ENCODE peak calls at places on chromosomes 4 and X, in six cellular contexts. A, D, K, B, M and G are unnamed samples.

GRCh38 chr4:38867478-38868054 is at the start of gene FAM114A1:
- DNase-seq in M (peak; percentile 89), A (peak; percentile 30), B (peak; percentile 90), D (no peak), K (peak; percentile 57), G (peak; percentile 91)

GRCh38 chr4:186644737-186645261 is 78.9 kb downstream of the FAT1 start:
- DNase-seq in D (no peak), K (no peak), B (no peak), A (no peak), M (peak; percentile 33), G (no peak)

GRCh38 chr4:73816814-73817213 is 19.7 kb upstream of the CXCL6 start:
- DNase-seq in M (no peak), A (no peak), D (peak; percentile 26), K (peak; percentile 66), B (no peak), G (no peak)

GRCh38 chrX:151985955-151986354 is 11.5 kb upstream of the GABRE start:
- DNase-seq in B (no peak), K (peak; percentile 21), A (no peak), M (peak; percentile 24), D (peak; percentile 19), G (no peak)

GRCh38 chr4:154503598-154503997 is 12.0 kb upstream of the DCHS2 start:
- DNase-seq in D (no peak), B (no peak), K (no peak), A (no peak), M (no peak), G (no peak)

GRCh38 chrX:12999422-12999821 is 24.5 kb downstream of the TMSB4X start:
- DNase-seq in K (no peak), M (no peak), D (no peak), B (no peak), A (no peak), G (no peak)

GRCh38 chrX:129983575-129984131 is 1.2 kb downstream of the BCORL1 start:
- DNase-seq in A (no peak), K (no peak), M (peak; percentile 27), B (peak; percentile 60), D (no peak), G (peak; percentile 65)

GRCh38 chrX:103384672-103385071 is 8.3 kb downstream of the BEX3 start:
- DNase-seq in M (no peak), D (no peak), A (no peak), B (no peak), K (no peak), G (no peak)

GRCh38 chr4:147340547-147341225 is 140.2 kb upstream of the EDNRA start:
- DNase-seq in D (no peak), K (no peak), M (no peak), B (no peak), A (no peak), G (no peak)

GRCh38 chr4:141731481-141731880 is 95.1 kb downstream of the IL15 start:
- DNase-seq in A (no peak), K (no peak), B (no peak), D (no peak), M (no peak), G (no peak)

GRCh38 chr4:10025230-10025806 is 4.0 kb upstream of the SLC2A9 start:
- DNase-seq in B (no peak), M (no peak), K (no peak), D (no peak), A (no peak), G (no peak)

GRCh38 chrX:1475881-1476280 is 23.2 kb upstream of the ASMTL start:
- DNase-seq in A (no peak), D (no peak), B (no peak), K (no peak), M (no peak), G (no peak)

GRCh38 chr4:87216469-87216868 is 3.9 kb downstream of the KLHL8 start:
- DNase-seq in A (no peak), K (no peak), M (no peak), B (no peak), D (no peak), G (no peak)

GRCh38 chr4:46986922-46987638 is 6.3 kb downstream of the GABRA4 start:
- DNase-seq in M (no peak), D (no peak), K (no peak), B (no peak), A (no peak), G (no peak)

GRCh38 chr4:121789470-121789869 is 11.7 kb upstream of the EXOSC9 start:
- DNase-seq in M (no peak), A (no peak), D (no peak), K (no peak), B (no peak), G (no peak)

GRCh38 chr4:125191252-125191651 is 123.5 kb upstream of the FAT4 start:
- DNase-seq in M (no peak), K (no peak), D (peak; percentile 59), B (no peak), A (no peak), G (no peak)

GRCh38 chrX:9530848-9531274 is 66.0 kb downstream of the TBL1X start:
- DNase-seq in D (peak; percentile 75), M (peak; percentile 82), A (peak; percentile 43), K (peak; percentile 83), B (peak; percentile 75), G (peak; percentile 78)

GRCh38 chr4:6658635-6659075 is 18.2 kb downstream of the MRFAP1 start:
- DNase-seq in B (peak; percentile 74), D (no peak), K (no peak), A (no peak), M (peak; percentile 54), G (no peak)

GRCh38 chrX:132821974-132822633 is 136.3 kb downstream of the HS6ST2 start:
- DNase-seq in M (no peak), A (no peak), K (no peak), D (no peak), B (no peak), G (no peak)

GRCh38 chr4:41146716-41147506 is 67.4 kb downstream of the APBB2 start:
- DNase-seq in D (no peak), A (peak; percentile 52), K (no peak), B (peak; percentile 80), M (peak; percentile 35), G (no peak)

GRCh38 chr4:119587796-119588195 is 40.8 kb downstream of the PDE5A start:
- DNase-seq in D (no peak), A (no peak), B (no peak), K (no peak), M (no peak), G (no peak)